ENCODE peak calls at places on chromosomes 12 and 14, in six cellular contexts. D is gastrocnemius medialis; E is CD4-positive, alpha-beta memory T cell; N is breast epithelium; P is fibroblast of mammary gland; L is Peyer's patch. B is an unnamed sample.

GRCh38 chr14:93011650-93012317 is 88.8 kb downstream of the CHGA start:
- DNase-seq in L (peak; percentile 72), D (peak; percentile 41), E (no peak), N (no peak), P (no peak), B (no peak)

GRCh38 chr12:16513231-16513630 is 92.7 kb downstream of the LMO3 start:
- DNase-seq in N (no peak), D (no peak), L (no peak), P (no peak), E (no peak), B (no peak)

GRCh38 chr12:71661977-71662522 is 1.6 kb downstream of the ZFC3H1 start:
- DNase-seq in P (peak; percentile 28), D (no peak), E (no peak), N (no peak), L (no peak), B (no peak)

GRCh38 chr12:94165152-94165551 is 16.8 kb downstream of the PLXNC1 start:
- DNase-seq in D (no peak), N (no peak), E (no peak), P (no peak), L (no peak), B (no peak)

GRCh38 chr14:40870252-40870651 is 736.4 kb upstream of the LRFN5 start:
- DNase-seq in N (no peak), D (no peak), E (no peak), P (no peak), L (no peak), B (no peak)

GRCh38 chr14:100362311-100362927 is 39.3 kb downstream of the SLC25A47 start:
- DNase-seq in D (no peak), P (no peak), E (no peak), L (no peak), N (no peak), B (no peak)

GRCh38 chr12:67074072-67074471 is 195.1 kb upstream of the CAND1 start:
- DNase-seq in L (no peak), E (no peak), P (no peak), N (no peak), D (no peak), B (no peak)

GRCh38 chr12:42737364-42737763 is 147.8 kb upstream of the PRICKLE1 start:
- DNase-seq in N (no peak), L (no peak), D (no peak), P (no peak), E (no peak), B (no peak)

GRCh38 chr12:101207086-101207780 is 2.8 kb downstream of the SLC5A8 start:
- DNase-seq in N (no peak), P (no peak), D (no peak), L (no peak), E (no peak), B (no peak)

GRCh38 chr12:95258146-95258545 is 40.5 kb downstream of the VEZT start:
- DNase-seq in P (peak; percentile 21), E (no peak), N (no peak), L (no peak), D (no peak), B (no peak)

GRCh38 chr12:19129486-19130223 is at the start of gene PLEKHA5:
- DNase-seq in P (peak; percentile 66), N (peak; percentile 58), E (peak; percentile 53), D (peak; percentile 13), L (peak; percentile 76), B (peak; percentile 21)

GRCh38 chr14:54756656-54757392 is 145.8 kb downstream of the GCH1 start:
- DNase-seq in E (no peak), L (no peak), P (no peak), N (no peak), D (no peak), B (no peak)

GRCh38 chr12:73625226-73625625 is 912.4 kb upstream of the ATXN7L3B start:
- DNase-seq in L (no peak), D (no peak), E (no peak), N (no peak), P (no peak), B (no peak)

GRCh38 chr12:49643961-49644619 is 20.7 kb downstream of the PRPF40B start:
- DNase-seq in D (no peak), P (peak; percentile 23), N (no peak), L (no peak), E (no peak), B (no peak)

GRCh38 chr12:3090238-3091029 is 13.3 kb downstream of the TSPAN9 start:
- DNase-seq in L (no peak), E (no peak), N (no peak), P (no peak), D (no peak), B (no peak)

GRCh38 chr12:3698218-3698974 is 54.5 kb downstream of the CRACR2A start:
- DNase-seq in E (no peak), N (no peak), D (peak; percentile 60), L (no peak), P (peak; percentile 97), B (no peak)

GRCh38 chr12:18141583-18141982 is 51.6 kb upstream of the RERGL start:
- DNase-seq in E (no peak), N (no peak), L (no peak), P (peak; percentile 77), D (no peak), B (no peak)

GRCh38 chr12:124475295-124476010 is 92.0 kb downstream of the NCOR2 start:
- DNase-seq in E (no peak), L (no peak), N (no peak), D (no peak), P (no peak), B (no peak)

GRCh38 chr12:124478416-124478815 is 89.0 kb downstream of the NCOR2 start:
- DNase-seq in N (no peak), P (no peak), D (no peak), L (no peak), E (peak; percentile 16), B (no peak)

GRCh38 chr12:124476011-124476400 is 91.4 kb downstream of the NCOR2 start:
- DNase-seq in L (no peak), N (no peak), E (no peak), D (no peak), P (no peak), B (no peak)

GRCh38 chr12:124478985-124479645 is 88.3 kb downstream of the NCOR2 start:
- DNase-seq in E (peak; percentile 5), D (no peak), P (no peak), L (no peak), N (no peak), B (no peak)

GRCh38 chr12:124477109-124477915 is 90.1 kb downstream of the NCOR2 start:
- DNase-seq in P (peak; percentile 20), N (no peak), L (no peak), D (no peak), E (peak; percentile 42), B (peak; percentile 58)
- H3K4me3 ChIP-seq in P (no peak overlapping the region), N (no peak overlapping the region), L (no peak overlapping the region), D (no peak overlapping the region), E (no peak overlapping the region), B (no peak overlapping the region)

DNA sequence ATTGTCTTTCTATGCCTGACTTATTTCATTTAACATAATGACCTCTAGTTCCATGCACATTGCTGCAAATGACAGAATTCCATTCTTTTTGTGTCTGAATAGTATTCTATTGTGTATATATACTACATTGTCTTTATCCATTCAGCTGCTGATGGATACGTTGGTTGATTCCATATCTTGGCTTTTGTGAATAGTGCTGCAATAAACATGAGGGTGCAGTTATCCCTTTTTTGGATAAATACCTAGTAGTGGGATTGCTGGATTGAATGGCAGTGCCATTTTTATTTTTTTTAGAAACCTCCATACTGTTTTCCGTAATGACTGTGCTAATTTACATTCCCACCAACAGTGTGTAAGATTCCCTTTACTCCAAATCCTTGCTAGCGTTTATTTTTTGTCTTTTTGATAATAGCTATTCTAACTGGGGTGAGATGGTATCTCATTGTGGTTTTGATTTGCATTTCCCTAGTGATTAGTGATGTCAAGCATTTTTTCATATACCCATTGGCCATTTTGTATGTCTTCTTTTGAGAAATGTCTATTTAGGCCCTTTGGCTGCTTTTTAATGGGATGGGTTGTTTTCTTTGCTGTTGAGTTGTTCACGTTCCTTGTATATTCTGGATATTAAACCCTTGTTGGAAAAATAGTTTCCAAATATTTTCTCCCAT is 2.3 kb downstream of the OAS2 start:
- DNase-seq in N (no peak), P (no peak), L (no peak), E (no peak), D (no peak), B (no peak)
- H3K4me3 ChIP-seq in N (no peak overlapping the region), P (no peak overlapping the region), L (no peak overlapping the region), E (peak overlapping the region; percentile 28), D (no peak overlapping the region), B (no peak overlapping the region)

GRCh38 chr12:81284137-81284536 is 206.3 kb downstream of the ACSS3 start:
- DNase-seq in L (no peak), P (peak; percentile 11), N (no peak), E (no peak), D (no peak), B (no peak)
- H3K4me3 ChIP-seq in L (no peak overlapping the region), P (no peak overlapping the region), N (no peak overlapping the region), E (no peak overlapping the region), D (no peak overlapping the region), B (no peak overlapping the region)

GRCh38 chr12:132064641-132065040 is 79.5 kb downstream of the DDX51 start:
- DNase-seq in N (no peak), E (no peak), L (no peak), P (no peak), D (no peak), B (no peak)

GRCh38 chr12:132065203-132065602 is 78.9 kb downstream of the DDX51 start:
- DNase-seq in D (no peak), N (no peak), L (no peak), E (no peak), P (no peak), B (no peak)

GRCh38 chr12:132066345-132066685 is 77.8 kb downstream of the DDX51 start:
- DNase-seq in P (no peak), N (no peak), L (peak; percentile 81), D (no peak), E (peak; percentile 51), B (peak; percentile 89)

GRCh38 chr12:132066749-132067148 is 77.4 kb downstream of the DDX51 start:
- DNase-seq in N (no peak), D (no peak), L (no peak), P (no peak), E (peak; percentile 31), B (no peak)

GRCh38 chr12:132065609-132066344 is 78.3 kb downstream of the DDX51 start:
- DNase-seq in N (no peak), E (no peak), D (no peak), L (no peak), P (no peak), B (no peak)
- H3K4me3 ChIP-seq in N (no peak overlapping the region), E (peak overlapping the region; percentile 28), D (no peak overlapping the region), L (no peak overlapping the region), P (no peak overlapping the region), B (peak overlapping the region; percentile 3)

B was measured in Jurkat, Clone E6-1.